ENCODE peak calls at places on chromosomes 1 and 21, in six cellular contexts. C is heart left ventricle; V is lower leg skin; L is CD4-positive, alpha-beta T cell; R is foreskin fibroblast; G is astrocyte of the spinal cord. A is an unnamed sample.

GRCh38 chr21:26732442-26733221 is 112.6 kb downstream of the ADAMTS1 start:
- DNase-seq in V (no peak), L (peak), C (peak), G (peak), R (peak), A (no peak)

GRCh38 chr1:230268371-230269170 is 157.6 kb downstream of the PGBD5 start:
- DNase-seq in G (peak), L (no peak), V (no peak), R (peak), C (peak), A (no peak)

GRCh38 chr1:235831148-235831547 is 35.6 kb downstream of the LYST start:
- DNase-seq in C (peak), R (peak), V (no peak), L (no peak), G (peak), A (no peak)

GRCh38 chr1:1282998-1283397 is 2.8 kb downstream of the SCNN1D start:
- DNase-seq in L (no peak), V (no peak), G (no peak), C (no peak), R (no peak), A (no peak)

GRCh38 chr21:14482165-14482564 is 64.0 kb downstream of the SAMSN1 start:
- DNase-seq in G (no peak), V (no peak), L (no peak), R (no peak), C (peak), A (no peak)

GRCh38 chr21:25189497-25189896 is 417.8 kb downstream of the MRPL39 start:
- DNase-seq in R (no peak), L (no peak), V (no peak), G (no peak), C (no peak), A (no peak)

GRCh38 chr1:232904566-232904965 is 45.8 kb upstream of the NTPCR start:
- DNase-seq in L (no peak), V (no peak), C (no peak), G (peak), R (peak), A (no peak)

GRCh38 chr1:77271851-77272250 is 10.0 kb upstream of the AK5 start:
- DNase-seq in C (no peak), V (no peak), R (peak), G (peak), L (no peak), A (no peak)

GRCh38 chr1:96684737-96685136 is 36.8 kb upstream of the PTBP2 start:
- DNase-seq in C (no peak), R (no peak), L (no peak), G (no peak), V (no peak), A (no peak)

GRCh38 chr1:205568469-205569361 is 63.1 kb downstream of the ELK4 start:
- DNase-seq in C (no peak), L (no peak), G (no peak), R (no peak), V (peak), A (peak)

GRCh38 chr1:222048030-222048632 is 306.2 kb upstream of the DUSP10 start:
- DNase-seq in R (peak), G (peak), V (no peak), L (no peak), C (no peak), A (no peak)

GRCh38 chr1:243407284-243408018 is 151.6 kb downstream of the SDCCAG8 start:
- DNase-seq in G (peak), C (no peak), V (no peak), R (peak), L (no peak), A (no peak)

GRCh38 chr1:18900303-18900841 is 2.0 kb downstream of the ALDH4A1 start:
- DNase-seq in G (no peak), L (no peak), C (no peak), V (no peak), R (no peak), A (no peak)

GRCh38 chr1:181479137-181479745 is 4.1 kb upstream of the CACNA1E start:
- DNase-seq in L (no peak), C (peak), R (peak), G (peak), V (no peak), A (no peak)

GRCh38 chr1:114219247-114219872 is 65.7 kb upstream of the SYT6 start:
- DNase-seq in R (no peak), L (no peak), V (peak), G (peak), C (no peak), A (no peak)

GRCh38 chr1:16171314-16172223 is 15.7 kb upstream of the EPHA2 start:
- DNase-seq in V (no peak), R (no peak), C (no peak), L (no peak), G (no peak), A (peak)

GRCh38 chr1:36098650-36099365 is 10.1 kb downstream of the ADPRS start:
- DNase-seq in V (no peak), G (no peak), R (no peak), L (no peak), C (no peak), A (no peak)

GRCh38 chr1:181646723-181647122 is 163.4 kb downstream of the CACNA1E start:
- DNase-seq in C (no peak), L (no peak), G (no peak), V (no peak), R (no peak), A (no peak)

GRCh38 chr1:109167114-109167513 is 46.6 kb upstream of the SARS1 start:
- DNase-seq in V (no peak), C (no peak), G (no peak), L (no peak), R (no peak), A (no peak)

GRCh38 chr1:215185067-215185620 is 102.6 kb downstream of the KCNK2 start:
- DNase-seq in C (no peak), L (no peak), G (no peak), V (no peak), R (no peak), A (no peak)

GRCh38 chr1:162250004-162250730 is 126.5 kb downstream of the SPATA46 start:
- DNase-seq in C (no peak), R (no peak), L (no peak), V (no peak), G (no peak), A (no peak)

GRCh38 chr1:30942326-30942978 is 33.9 kb upstream of the SDC3 start:
- DNase-seq in L (no peak), V (no peak), R (no peak), G (no peak), C (no peak), A (no peak)

GRCh38 chr1:234430691-234431090 is 48.3 kb downstream of the TARBP1 start:
- DNase-seq in G (no peak), V (no peak), R (no peak), C (no peak), L (no peak), A (no peak)

GRCh38 chr1:189220750-189221149 is 1256.9 kb downstream of the BRINP3 start:
- DNase-seq in L (no peak), R (no peak), G (no peak), C (no peak), V (no peak), A (no peak)
- TF ChIP-seq CTCF in L (no peak), R (no peak), G (peak), C (no peak), V (no peak), A (peak)

DNA sequence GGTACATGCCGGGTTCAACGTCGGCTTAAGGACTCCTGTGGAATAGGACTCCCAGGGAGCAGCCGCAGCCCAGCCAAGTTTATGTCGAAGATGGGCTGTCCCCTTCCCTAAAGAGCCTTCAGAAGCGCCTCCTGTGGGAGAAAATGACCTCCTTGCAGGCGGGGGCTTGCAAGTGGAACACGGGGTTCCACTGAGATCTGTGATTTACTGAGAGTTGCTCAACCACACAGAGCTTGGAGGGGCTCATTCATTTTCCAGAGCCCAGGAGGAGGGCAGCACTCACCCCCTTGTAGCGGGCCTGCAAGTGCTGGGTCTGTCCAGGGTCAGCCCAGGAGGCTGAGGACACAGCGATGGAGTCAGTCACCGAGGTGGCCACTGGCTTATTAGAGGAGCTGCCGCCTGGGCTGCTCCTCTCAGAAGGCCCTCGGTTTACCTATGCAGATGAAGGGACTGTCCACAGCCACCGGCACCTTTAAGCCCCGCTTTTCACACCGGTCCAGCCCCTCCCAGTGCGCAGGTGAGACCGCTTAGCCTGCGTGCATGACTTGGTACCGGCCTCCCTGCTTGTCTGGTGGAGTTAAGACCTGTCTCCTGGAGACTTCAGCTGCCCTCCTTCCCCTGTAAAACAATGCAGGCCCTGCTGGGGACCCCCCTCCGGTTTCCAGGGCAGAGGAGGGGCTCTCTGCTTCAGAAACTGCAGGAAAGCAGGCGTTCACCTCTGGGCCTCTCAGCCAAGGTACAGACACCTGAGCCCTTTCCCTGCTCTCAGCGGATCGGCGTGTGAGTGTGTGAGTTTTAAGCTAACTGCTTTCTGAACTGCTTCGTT is 57.5 kb downstream of the ATP5PO start:
- DNase-seq in V (no peak), C (no peak), L (no peak), G (no peak), R (no peak), A (peak)
- TF ChIP-seq CTCF in V (no peak), C (no peak), L (no peak), G (no peak), R (no peak), A (no peak)

DNA sequence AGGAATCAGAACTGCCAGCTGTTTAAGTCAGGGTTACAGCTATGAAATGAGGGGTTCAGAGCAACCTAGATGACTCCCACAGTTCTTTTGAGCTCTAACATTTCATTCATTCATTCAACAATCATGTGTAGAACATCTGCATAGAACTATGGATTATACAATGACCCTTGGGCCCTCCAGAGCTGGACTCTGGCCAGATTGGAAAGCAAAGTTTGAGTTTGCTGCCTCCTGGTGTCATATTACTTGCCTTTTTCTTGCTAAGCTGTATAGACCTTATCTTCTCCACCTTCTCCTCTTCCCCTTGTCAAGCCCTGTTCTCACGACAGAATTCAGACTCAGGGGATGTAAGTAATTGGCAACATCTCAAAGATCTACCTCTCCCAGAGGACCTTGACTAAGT is 4.0 kb downstream of the CASQ2 start:
- DNase-seq in V (no peak), R (peak), C (no peak), G (peak), L (no peak), A (no peak)
- TF ChIP-seq CTCF in V (no peak), R (peak), C (no peak), G (peak), L (no peak), A (peak)

GRCh38 chr1:33111965-33112364 is 31.0 kb downstream of the AZIN2 start:
- DNase-seq in L (no peak), V (no peak), R (peak), C (no peak), G (peak), A (no peak)
- TF ChIP-seq CTCF in L (peak), V (no peak), R (no peak), C (no peak), G (peak), A (peak)

GRCh38 chr1:56712150-56712549 is 67.0 kb downstream of the PRKAA2 start:
- DNase-seq in L (no peak), G (no peak), C (no peak), R (no peak), V (no peak), A (no peak)

GRCh38 chr1:56709995-56710394 is 64.9 kb downstream of the PRKAA2 start:
- DNase-seq in C (no peak), V (no peak), R (no peak), L (no peak), G (no peak), A (no peak)

GRCh38 chr1:56707379-56707778 is 62.3 kb downstream of the PRKAA2 start:
- DNase-seq in C (no peak), V (no peak), R (no peak), G (no peak), L (no peak), A (no peak)

GRCh38 chr1:56710646-56711045 is 65.5 kb downstream of the PRKAA2 start:
- DNase-seq in R (peak), G (peak), V (no peak), C (no peak), L (no peak), A (no peak)

GRCh38 chr1:56709269-56709880 is 64.3 kb downstream of the PRKAA2 start:
- DNase-seq in V (no peak), G (peak), L (no peak), R (peak), C (no peak), A (no peak)
- TF ChIP-seq CTCF in V (no peak), G (peak), L (peak), R (peak), C (peak), A (peak)

GRCh38 chr21:15976807-15977206 is 247.0 kb downstream of the USP25 start:
- DNase-seq in L (no peak), C (no peak), R (peak), G (no peak), V (no peak), A (no peak)
- TF ChIP-seq CTCF in L (no peak), C (no peak), R (peak), G (peak), V (no peak), A (peak)

GRCh38 chr1:23368562-23369334 is 888 bp downstream of the ZNF436 start:
- DNase-seq in V (peak), R (peak), G (peak), L (peak), C (peak), A (peak)
- TF ChIP-seq CTCF in V (no peak), R (peak), G (peak), L (peak), C (no peak), A (peak)

DNA sequence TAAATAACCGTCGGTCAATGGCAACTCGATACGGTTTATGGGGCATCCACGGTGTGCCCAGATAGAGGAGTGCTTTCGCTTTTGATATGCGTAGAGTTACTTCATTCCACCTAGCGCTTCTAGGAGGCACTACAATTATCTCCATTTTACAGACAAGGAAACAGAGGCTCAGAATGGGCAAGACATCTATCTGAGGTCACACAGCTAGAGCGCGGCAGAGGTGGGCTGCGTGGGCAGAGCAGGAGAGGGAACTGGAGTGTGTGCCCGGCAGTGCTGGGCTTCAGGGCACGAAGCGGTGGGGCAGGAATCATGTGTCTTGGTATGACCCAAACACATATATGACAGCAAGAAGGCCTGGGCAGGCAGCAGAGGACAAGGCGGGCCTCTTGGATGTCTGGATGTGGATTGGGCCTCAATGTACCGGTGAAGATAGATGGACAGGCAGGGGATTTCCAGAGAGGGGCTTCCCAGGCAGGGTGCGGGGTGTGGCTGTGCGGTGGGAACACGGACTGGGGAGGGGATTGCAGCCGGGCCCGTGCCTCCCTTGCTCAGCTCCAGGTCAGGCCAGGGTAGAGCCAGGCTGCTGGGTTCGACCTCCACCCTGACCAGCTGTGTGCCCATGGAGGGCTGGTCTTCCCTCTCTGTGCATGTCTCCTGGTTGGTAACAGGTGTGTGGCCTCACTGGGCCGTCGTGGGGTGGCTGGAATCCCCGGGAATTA is 21.2 kb downstream of the TP73 start:
- DNase-seq in V (no peak), C (no peak), G (no peak), L (no peak), R (no peak), A (peak)
- TF ChIP-seq CTCF in V (no peak), C (no peak), G (no peak), L (no peak), R (no peak), A (no peak)